ENCODE peak calls at places on chromosomes 4 and X, in seven cellular contexts. W is HepG2, O is upper lobe of left lung, N is transverse colon, C is body of pancreas, Q is cardiac muscle cell, R is pancreas. K is an unnamed sample. For H3K4me1, the result is how much of the 10 kb centered on the place peaks cover.

GRCh38 chr4:152356428-152357034 is 179.4 kb downstream of the FBXW7 start:
- DNase-seq in W (peak), N (no peak), C (no peak), O (no peak), R (no peak), Q (peak), K (no peak)

GRCh38 chr4:120517966-120518365 is 404.6 kb downstream of the PRDM5 start:
- DNase-seq in C (peak), O (no peak), W (peak), Q (peak), R (no peak), N (peak), K (peak)

GRCh38 chrX:150575415-150575814 is 7.0 kb downstream of the MTM1 start:
- DNase-seq in R (no peak), W (no peak), O (peak), Q (peak), C (no peak), N (peak), K (peak)

GRCh38 chrX:118824173-118824782 is 654 bp downstream of the ZCCHC12 start:
- DNase-seq in C (no peak), N (no peak), Q (no peak), R (no peak), W (no peak), O (no peak), K (no peak)

GRCh38 chrX:30302957-30303356 is 6.2 kb downstream of the NR0B1 start:
- DNase-seq in Q (peak), C (no peak), N (no peak), R (no peak), W (no peak), O (peak), K (no peak)

GRCh38 chrX:150224676-150225075 is 138.4 kb upstream of the MAMLD1 start:
- DNase-seq in C (no peak), Q (no peak), W (no peak), N (no peak), R (no peak), O (no peak), K (no peak)

GRCh38 chr4:150242820-150243458 is 164.7 kb downstream of the DCLK2 start:
- DNase-seq in R (no peak), C (peak), O (no peak), W (no peak), N (no peak), Q (peak), K (no peak)

GRCh38 chrX:134186362-134187121 is 50.4 kb upstream of the CCDC160 start:
- DNase-seq in Q (no peak), R (no peak), W (no peak), C (no peak), N (peak), O (no peak), K (no peak)

GRCh38 chr4:153117554-153117953 is 86.7 kb upstream of the TRIM2 start:
- DNase-seq in N (no peak), O (no peak), C (no peak), W (no peak), Q (no peak), R (no peak), K (no peak)

GRCh38 chr4:139619644-139620043 is 46.0 kb upstream of the MGST2 start:
- DNase-seq in N (no peak), R (no peak), C (no peak), Q (peak), W (peak), O (no peak), K (no peak)

GRCh38 chrX:18887177-18887820 is 96.6 kb downstream of the PHKA2 start:
- DNase-seq in O (peak), N (peak), R (no peak), W (no peak), C (no peak), Q (peak), K (peak)

GRCh38 chr4:173698557-173699262 is 168.7 kb upstream of the HAND2 start:
- DNase-seq in W (no peak), R (peak), O (no peak), Q (no peak), N (no peak), C (no peak), K (no peak)

GRCh38 chrX:41384041-41384705 is 50.2 kb downstream of the DDX3X start:
- DNase-seq in C (peak), O (peak), R (no peak), N (peak), Q (peak), W (no peak), K (peak)

GRCh38 chr4:10085386-10085785 is 31.2 kb downstream of the WDR1 start:
- DNase-seq in N (peak), C (no peak), Q (no peak), O (peak), R (no peak), W (no peak), K (no peak)

GRCh38 chr4:85738721-85739120 is 263.8 kb downstream of the ARHGAP24 start:
- DNase-seq in W (no peak), N (no peak), C (no peak), R (no peak), Q (no peak), O (no peak), K (no peak)

GRCh38 chr4:74044676-74045075 is 6.2 kb upstream of the CXCL3 start:
- DNase-seq in W (no peak), O (no peak), N (no peak), Q (no peak), R (no peak), C (no peak), K (no peak)
- H3K4me1 ChIP-seq in W (under half), O (under half), N (under half), Q (under half), R (under half), C (under half), K (under half)

GRCh38 chr4:1205641-1206298 is 33.4 kb upstream of the SPON2 start:
- DNase-seq in R (peak), W (no peak), C (peak), N (peak), O (peak), Q (no peak), K (no peak)
- H3K27ac ChIP-seq in R (no peak), W (peak), C (no peak), N (peak), O (peak), Q (no peak), K (no peak)

GRCh38 chr4:97153042-97153441 is 990.2 kb downstream of the STPG2 start:
- DNase-seq in N (no peak), C (no peak), Q (peak), W (peak), O (no peak), R (no peak), K (no peak)
- TF ChIP-seq CTCF in N (peak), C (peak), Q (no peak), W (no peak), O (no peak), R (no peak), K (peak)

DNA sequence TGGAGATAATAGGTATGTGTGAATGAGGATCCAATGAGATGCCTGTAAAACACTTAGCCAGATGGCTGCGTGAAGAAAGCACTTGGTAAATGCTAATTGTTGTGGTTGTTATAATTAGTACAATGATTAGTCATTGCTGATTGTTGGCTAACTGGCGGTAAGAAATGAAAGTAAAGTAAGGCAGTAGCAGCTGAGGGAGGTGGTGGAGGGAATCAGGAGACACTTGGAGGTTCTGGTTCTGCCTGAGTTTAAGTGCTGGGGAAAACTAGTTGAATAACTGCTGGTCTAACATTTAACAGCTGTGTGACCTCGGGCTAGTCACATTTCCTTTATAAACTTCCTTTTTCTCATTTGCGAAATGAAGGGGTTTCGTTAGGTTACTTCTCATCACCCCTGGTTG is 30.9 kb downstream of the CD38 start:
- DNase-seq in O (no peak), N (no peak), C (no peak), R (no peak), Q (no peak), W (no peak), K (no peak)
- H3K4me1 ChIP-seq in O (under half), N (under half), C (under half), R (under half), Q (under half), W (under half), K (under half)

DNA sequence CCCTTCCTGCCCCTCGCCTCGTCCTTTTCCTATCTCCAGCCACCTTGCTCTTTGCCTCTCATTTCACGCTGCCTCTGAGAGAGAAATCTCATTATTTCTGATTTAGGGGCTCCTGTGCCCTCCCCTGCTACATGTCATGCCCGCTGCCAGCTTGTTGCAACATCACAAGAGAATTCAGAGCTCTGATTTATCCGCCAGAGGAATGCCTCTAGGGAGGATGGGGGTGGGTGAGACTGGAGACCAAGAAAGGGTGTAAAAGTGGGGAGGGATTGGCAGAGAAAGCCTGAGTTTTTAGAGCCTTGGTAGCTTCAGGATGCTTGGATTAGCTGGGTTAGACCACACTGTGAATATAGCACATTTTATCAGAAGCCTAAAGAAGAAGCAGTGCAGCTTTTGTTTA is 100.8 kb downstream of the NHS start:
- DNase-seq in R (no peak), W (no peak), C (no peak), Q (peak), N (no peak), O (no peak), K (no peak)
- H3K27ac ChIP-seq in R (no peak), W (no peak), C (no peak), Q (no peak), N (no peak), O (no peak), K (no peak)

GRCh38 chr4:132557660-132558059 is 591.4 kb upstream of the PCDH10 start:
- DNase-seq in O (no peak), C (no peak), N (no peak), W (no peak), R (no peak), Q (no peak), K (no peak)
- TF ChIP-seq CTCF in O (no peak), C (no peak), N (no peak), W (no peak), R (no peak), Q (peak), K (no peak)

GRCh38 chrX:1809581-1809980 is 194.7 kb downstream of the ASMT start:
- DNase-seq in C (no peak), Q (no peak), W (no peak), O (no peak), R (no peak), N (no peak), K (no peak)
- H3K4me1 ChIP-seq in C (under half), Q (under half), W (under half), O (under half), R (under half), N (under half), K (under half)

DNA sequence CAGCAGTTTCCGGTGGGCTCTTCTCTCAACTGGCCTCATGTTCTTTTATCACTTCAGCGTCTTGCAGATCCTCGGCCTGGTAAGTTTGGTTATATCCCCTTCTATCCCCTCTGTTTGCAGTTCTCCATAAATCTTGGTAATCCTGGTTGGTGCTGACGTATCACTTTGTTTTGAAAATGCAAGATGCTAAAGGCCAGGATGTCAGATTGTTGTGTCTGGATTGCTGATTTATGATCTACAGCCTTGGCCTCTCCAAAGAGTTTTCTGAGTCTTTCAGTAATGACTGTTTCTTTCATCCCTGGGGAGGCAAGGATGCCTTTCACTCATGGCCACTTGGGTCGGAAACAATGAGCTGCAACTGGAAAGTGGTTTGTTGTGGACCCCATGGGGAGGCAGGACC is 146.4 kb downstream of the AMMECR1 start:
- DNase-seq in R (no peak), C (no peak), O (no peak), Q (no peak), N (no peak), W (no peak), K (no peak)
- H3K27ac ChIP-seq in R (no peak), C (no peak), O (no peak), Q (no peak), N (no peak), W (no peak), K (no peak)